ENCODE peak calls at places on chromosomes 2 and 18, in ten cellular contexts. One of them, this sample, is unnamed.

GRCh38 chr2:127400533-127400896 is 12.7 kb upstream of the MAP3K2 start:
- DNase-seq in astrocyte of the spinal cord: no peak
- DNase-seq in dorsolateral prefrontal cortex: no peak
- DNase-seq in brain microvascular endothelial cell: no peak
- DNase-seq in lower lobe of right lung: peak
- DNase-seq in CD8-positive, alpha-beta T cell: no peak
- DNase-seq in cardiac muscle cell: no peak
- DNase-seq in RWPE1: peak
- DNase-seq in AG09319: no peak
- DNase-seq in Panc1: no peak
- DNase-seq in this sample: no peak

GRCh38 chr2:26577442-26578433 is 63.4 kb downstream of the CIB4 start:
- DNase-seq in AG09319: peak
- DNase-seq in RWPE1: peak
- DNase-seq in brain microvascular endothelial cell: peak
- DNase-seq in astrocyte of the spinal cord: peak
- DNase-seq in Panc1: peak
- DNase-seq in cardiac muscle cell: peak
- DNase-seq in CD8-positive, alpha-beta T cell: peak
- DNase-seq in lower lobe of right lung: peak
- DNase-seq in dorsolateral prefrontal cortex: peak
- DNase-seq in this sample: peak

GRCh38 chr2:12982149-12982584 is 265.4 kb downstream of the TRIB2 start:
- DNase-seq in cardiac muscle cell: no peak
- DNase-seq in dorsolateral prefrontal cortex: no peak
- DNase-seq in Panc1: no peak
- DNase-seq in lower lobe of right lung: no peak
- DNase-seq in brain microvascular endothelial cell: no peak
- DNase-seq in astrocyte of the spinal cord: peak
- DNase-seq in CD8-positive, alpha-beta T cell: no peak
- DNase-seq in AG09319: peak
- DNase-seq in RWPE1: no peak
- DNase-seq in this sample: no peak

GRCh38 chr18:36947820-36948348 is 119.0 kb downstream of the KIAA1328 start:
- DNase-seq in astrocyte of the spinal cord: no peak
- DNase-seq in cardiac muscle cell: no peak
- DNase-seq in dorsolateral prefrontal cortex: no peak
- DNase-seq in AG09319: no peak
- DNase-seq in CD8-positive, alpha-beta T cell: no peak
- DNase-seq in RWPE1: no peak
- DNase-seq in Panc1: no peak
- DNase-seq in brain microvascular endothelial cell: no peak
- DNase-seq in lower lobe of right lung: no peak
- DNase-seq in this sample: no peak

GRCh38 chr2:238684362-238685326 is 163.2 kb upstream of the TWIST2 start:
- DNase-seq in cardiac muscle cell: no peak
- DNase-seq in AG09319: peak
- DNase-seq in lower lobe of right lung: no peak
- DNase-seq in Panc1: peak
- DNase-seq in astrocyte of the spinal cord: peak
- DNase-seq in brain microvascular endothelial cell: peak
- DNase-seq in CD8-positive, alpha-beta T cell: no peak
- DNase-seq in dorsolateral prefrontal cortex: no peak
- DNase-seq in RWPE1: peak
- DNase-seq in this sample: no peak

GRCh38 chr2:98478861-98479770 is 34.5 kb downstream of the INPP4A start:
- DNase-seq in Panc1: no peak
- DNase-seq in cardiac muscle cell: no peak
- DNase-seq in AG09319: no peak
- DNase-seq in CD8-positive, alpha-beta T cell: peak
- DNase-seq in lower lobe of right lung: no peak
- DNase-seq in dorsolateral prefrontal cortex: no peak
- DNase-seq in brain microvascular endothelial cell: no peak
- DNase-seq in RWPE1: no peak
- DNase-seq in astrocyte of the spinal cord: no peak
- DNase-seq in this sample: no peak

GRCh38 chr18:76488190-76488589 is 6.9 kb downstream of the ZNF516 start:
- DNase-seq in AG09319: no peak
- DNase-seq in Panc1: no peak
- DNase-seq in RWPE1: no peak
- DNase-seq in astrocyte of the spinal cord: peak
- DNase-seq in CD8-positive, alpha-beta T cell: no peak
- DNase-seq in dorsolateral prefrontal cortex: no peak
- DNase-seq in lower lobe of right lung: no peak
- DNase-seq in brain microvascular endothelial cell: peak
- DNase-seq in cardiac muscle cell: no peak
- DNase-seq in this sample: no peak

GRCh38 chr2:68857855-68858456 is 13.2 kb downstream of the BMP10 start:
- DNase-seq in astrocyte of the spinal cord: no peak
- DNase-seq in Panc1: no peak
- DNase-seq in lower lobe of right lung: no peak
- DNase-seq in CD8-positive, alpha-beta T cell: no peak
- DNase-seq in RWPE1: no peak
- DNase-seq in brain microvascular endothelial cell: no peak
- DNase-seq in AG09319: no peak
- DNase-seq in cardiac muscle cell: no peak
- DNase-seq in dorsolateral prefrontal cortex: no peak
- DNase-seq in this sample: no peak

GRCh38 chr2:156797832-156798231 is 361.7 kb downstream of the GPD2 start:
- DNase-seq in lower lobe of right lung: no peak
- DNase-seq in dorsolateral prefrontal cortex: no peak
- DNase-seq in astrocyte of the spinal cord: no peak
- DNase-seq in AG09319: no peak
- DNase-seq in cardiac muscle cell: peak
- DNase-seq in CD8-positive, alpha-beta T cell: no peak
- DNase-seq in brain microvascular endothelial cell: no peak
- DNase-seq in Panc1: no peak
- DNase-seq in RWPE1: no peak
- DNase-seq in this sample: no peak

GRCh38 chr2:84427235-84428138 is 31.6 kb downstream of the SUCLG1 start:
- DNase-seq in Panc1: no peak
- DNase-seq in dorsolateral prefrontal cortex: no peak
- DNase-seq in brain microvascular endothelial cell: no peak
- DNase-seq in RWPE1: no peak
- DNase-seq in AG09319: no peak
- DNase-seq in cardiac muscle cell: no peak
- DNase-seq in CD8-positive, alpha-beta T cell: no peak
- DNase-seq in astrocyte of the spinal cord: peak
- DNase-seq in lower lobe of right lung: no peak
- DNase-seq in this sample: no peak

GRCh38 chr2:26588576-26588975 is 52.6 kb downstream of the CIB4 start:
- DNase-seq in dorsolateral prefrontal cortex: no peak
- DNase-seq in astrocyte of the spinal cord: no peak
- DNase-seq in cardiac muscle cell: no peak
- DNase-seq in RWPE1: no peak
- DNase-seq in CD8-positive, alpha-beta T cell: no peak
- DNase-seq in Panc1: no peak
- DNase-seq in lower lobe of right lung: no peak
- DNase-seq in AG09319: no peak
- DNase-seq in brain microvascular endothelial cell: no peak
- DNase-seq in this sample: no peak

GRCh38 chr2:143223556-143223955 is 94.3 kb downstream of the ARHGAP15 start:
- DNase-seq in AG09319: no peak
- DNase-seq in astrocyte of the spinal cord: no peak
- DNase-seq in brain microvascular endothelial cell: no peak
- DNase-seq in dorsolateral prefrontal cortex: no peak
- DNase-seq in cardiac muscle cell: peak
- DNase-seq in lower lobe of right lung: no peak
- DNase-seq in CD8-positive, alpha-beta T cell: no peak
- DNase-seq in Panc1: no peak
- DNase-seq in RWPE1: no peak
- DNase-seq in this sample: no peak

DNA sequence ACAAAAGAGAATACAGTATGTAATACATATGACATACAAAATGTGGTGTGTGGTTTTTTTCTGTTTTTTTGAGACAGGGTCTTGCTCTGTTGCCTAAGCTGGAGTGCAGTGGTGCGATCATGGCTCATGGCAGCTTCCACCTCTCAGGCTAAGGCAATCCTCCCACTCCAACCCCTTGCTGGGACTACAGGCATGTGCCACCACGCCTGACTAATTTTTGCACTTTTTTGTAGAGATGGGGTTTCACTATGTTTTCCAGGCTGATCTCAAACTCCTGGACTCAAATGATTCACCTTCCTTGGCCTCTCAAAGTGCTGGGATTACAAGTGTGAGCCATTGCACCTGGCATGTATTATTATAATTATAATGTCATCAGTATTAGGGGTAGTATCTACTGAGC is 38.9 kb downstream of the DHX57 start:
- DNase-seq in RWPE1: no peak
- DNase-seq in cardiac muscle cell: no peak
- DNase-seq in dorsolateral prefrontal cortex: no peak
- DNase-seq in brain microvascular endothelial cell: no peak
- DNase-seq in AG09319: no peak
- DNase-seq in CD8-positive, alpha-beta T cell: no peak
- DNase-seq in Panc1: no peak
- DNase-seq in lower lobe of right lung: no peak
- DNase-seq in astrocyte of the spinal cord: no peak
- DNase-seq in this sample: no peak
- TF ChIP-seq CTCF in RWPE1: no peak
- TF ChIP-seq CTCF in cardiac muscle cell: no peak
- TF ChIP-seq CTCF in dorsolateral prefrontal cortex: no peak
- TF ChIP-seq CTCF in brain microvascular endothelial cell: no peak
- TF ChIP-seq CTCF in AG09319: no peak
- TF ChIP-seq CTCF in CD8-positive, alpha-beta T cell: no peak
- TF ChIP-seq CTCF in Panc1: no peak
- TF ChIP-seq CTCF in lower lobe of right lung: no peak
- TF ChIP-seq CTCF in astrocyte of the spinal cord: no peak
- TF ChIP-seq CTCF in this sample: no peak

GRCh38 chr2:24611626-24612025 is 120.6 kb downstream of the NCOA1 start:
- DNase-seq in RWPE1: no peak
- DNase-seq in brain microvascular endothelial cell: no peak
- DNase-seq in astrocyte of the spinal cord: no peak
- DNase-seq in Panc1: no peak
- DNase-seq in CD8-positive, alpha-beta T cell: no peak
- DNase-seq in lower lobe of right lung: no peak
- DNase-seq in dorsolateral prefrontal cortex: no peak
- DNase-seq in cardiac muscle cell: no peak
- DNase-seq in AG09319: no peak
- DNase-seq in this sample: no peak

GRCh38 chr2:24617431-24617830 is 126.4 kb downstream of the NCOA1 start:
- DNase-seq in Panc1: no peak
- DNase-seq in brain microvascular endothelial cell: no peak
- DNase-seq in RWPE1: no peak
- DNase-seq in dorsolateral prefrontal cortex: no peak
- DNase-seq in CD8-positive, alpha-beta T cell: no peak
- DNase-seq in AG09319: no peak
- DNase-seq in lower lobe of right lung: no peak
- DNase-seq in astrocyte of the spinal cord: no peak
- DNase-seq in cardiac muscle cell: no peak
- DNase-seq in this sample: no peak

GRCh38 chr2:24616606-24617005 is 125.6 kb downstream of the NCOA1 start:
- DNase-seq in astrocyte of the spinal cord: no peak
- DNase-seq in Panc1: no peak
- DNase-seq in CD8-positive, alpha-beta T cell: no peak
- DNase-seq in RWPE1: no peak
- DNase-seq in brain microvascular endothelial cell: no peak
- DNase-seq in dorsolateral prefrontal cortex: no peak
- DNase-seq in AG09319: no peak
- DNase-seq in cardiac muscle cell: no peak
- DNase-seq in lower lobe of right lung: no peak
- DNase-seq in this sample: no peak

GRCh38 chr2:24613154-24613814 is 122.2 kb downstream of the NCOA1 start:
- DNase-seq in brain microvascular endothelial cell: peak
- DNase-seq in lower lobe of right lung: no peak
- DNase-seq in Panc1: peak
- DNase-seq in dorsolateral prefrontal cortex: no peak
- DNase-seq in CD8-positive, alpha-beta T cell: no peak
- DNase-seq in RWPE1: no peak
- DNase-seq in cardiac muscle cell: peak
- DNase-seq in AG09319: peak
- DNase-seq in astrocyte of the spinal cord: peak
- DNase-seq in this sample: peak
- TF ChIP-seq CTCF in brain microvascular endothelial cell: peak
- TF ChIP-seq CTCF in lower lobe of right lung: peak
- TF ChIP-seq CTCF in Panc1: peak
- TF ChIP-seq CTCF in dorsolateral prefrontal cortex: no peak
- TF ChIP-seq CTCF in CD8-positive, alpha-beta T cell: peak
- TF ChIP-seq CTCF in RWPE1: no peak
- TF ChIP-seq CTCF in cardiac muscle cell: peak
- TF ChIP-seq CTCF in AG09319: peak
- TF ChIP-seq CTCF in astrocyte of the spinal cord: peak
- TF ChIP-seq CTCF in this sample: peak

DNA sequence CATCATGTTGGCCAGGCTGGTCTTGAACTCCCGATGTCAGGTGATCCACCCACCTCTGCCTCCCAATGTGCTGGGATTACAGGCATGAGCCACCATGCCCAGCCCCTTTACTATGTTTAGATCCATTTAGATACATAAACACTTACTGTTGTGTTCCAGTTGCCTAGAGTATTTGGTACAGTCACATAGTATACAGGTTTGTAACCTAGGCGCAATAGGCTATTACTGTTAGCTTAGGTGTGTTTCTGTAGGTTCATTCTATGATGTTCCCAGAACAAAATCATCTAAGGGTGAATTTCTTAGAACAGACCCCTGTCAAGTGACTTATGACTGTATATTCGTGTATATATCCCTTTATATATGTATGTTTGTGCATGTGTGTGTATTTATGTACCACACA is 61.8 kb downstream of the MYCN start:
- DNase-seq in AG09319: no peak
- DNase-seq in cardiac muscle cell: no peak
- DNase-seq in CD8-positive, alpha-beta T cell: no peak
- DNase-seq in brain microvascular endothelial cell: no peak
- DNase-seq in lower lobe of right lung: no peak
- DNase-seq in RWPE1: no peak
- DNase-seq in astrocyte of the spinal cord: no peak
- DNase-seq in dorsolateral prefrontal cortex: no peak
- DNase-seq in Panc1: no peak
- DNase-seq in this sample: no peak
- TF ChIP-seq CTCF in AG09319: no peak
- TF ChIP-seq CTCF in cardiac muscle cell: no peak
- TF ChIP-seq CTCF in CD8-positive, alpha-beta T cell: no peak
- TF ChIP-seq CTCF in brain microvascular endothelial cell: no peak
- TF ChIP-seq CTCF in lower lobe of right lung: no peak
- TF ChIP-seq CTCF in RWPE1: no peak
- TF ChIP-seq CTCF in astrocyte of the spinal cord: no peak
- TF ChIP-seq CTCF in dorsolateral prefrontal cortex: no peak
- TF ChIP-seq CTCF in Panc1: no peak
- TF ChIP-seq CTCF in this sample: no peak

DNA sequence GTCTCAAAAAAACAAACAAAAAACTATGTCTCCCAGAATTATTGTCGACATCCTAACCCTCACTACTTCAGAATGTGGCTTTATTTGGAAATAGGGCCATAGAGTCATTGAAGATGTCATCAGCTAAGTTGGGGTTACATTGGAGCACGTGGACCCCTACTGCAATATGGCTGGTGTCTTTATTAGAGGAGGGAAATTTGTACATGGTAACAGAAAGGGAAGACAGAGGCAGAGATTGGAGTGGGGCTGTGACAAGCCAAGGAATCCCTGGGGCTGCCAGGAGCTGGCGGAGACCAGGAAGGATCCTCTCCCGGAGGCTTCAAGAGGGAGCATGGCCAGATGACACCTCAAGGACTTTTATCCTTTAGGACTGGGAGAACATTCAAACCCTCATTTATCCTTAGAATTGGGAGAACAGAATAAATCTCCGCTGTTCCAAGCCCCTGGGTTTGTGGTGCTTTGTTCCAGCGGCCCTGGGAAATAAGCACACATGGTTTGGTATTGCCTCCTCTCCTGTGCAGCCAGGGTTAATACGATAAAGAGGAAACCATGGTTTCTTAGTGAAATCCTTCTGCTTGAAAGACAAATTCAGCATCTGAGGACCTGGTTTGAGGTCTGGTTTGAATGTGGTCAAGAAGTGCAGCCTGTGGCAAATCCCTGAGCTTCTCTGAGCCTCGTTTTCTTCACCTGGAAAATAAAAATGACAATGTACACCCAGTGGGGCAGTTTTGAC is 184.7 kb downstream of the MYCN start:
- DNase-seq in CD8-positive, alpha-beta T cell: no peak
- DNase-seq in lower lobe of right lung: no peak
- DNase-seq in astrocyte of the spinal cord: no peak
- DNase-seq in AG09319: no peak
- DNase-seq in dorsolateral prefrontal cortex: no peak
- DNase-seq in brain microvascular endothelial cell: no peak
- DNase-seq in Panc1: no peak
- DNase-seq in RWPE1: no peak
- DNase-seq in cardiac muscle cell: no peak
- DNase-seq in this sample: no peak
- TF ChIP-seq CTCF in CD8-positive, alpha-beta T cell: no peak
- TF ChIP-seq CTCF in lower lobe of right lung: no peak
- TF ChIP-seq CTCF in astrocyte of the spinal cord: no peak
- TF ChIP-seq CTCF in AG09319: no peak
- TF ChIP-seq CTCF in dorsolateral prefrontal cortex: no peak
- TF ChIP-seq CTCF in brain microvascular endothelial cell: no peak
- TF ChIP-seq CTCF in Panc1: no peak
- TF ChIP-seq CTCF in RWPE1: no peak
- TF ChIP-seq CTCF in cardiac muscle cell: no peak
- TF ChIP-seq CTCF in this sample: no peak